ENCODE peak calls at places on chromosome 14, in six cellular contexts. E is ELF-1; O is AG10803; S is H54; Y is tibial artery; P is activated CD4-positive, alpha-beta T cell treated with anti-CD3 and anti-CD28 coated beads, Interleukin-2, amount 10 ng/mL, durations not matched to agents 7 days and 5 days. T is an unnamed sample.

GRCh38 chr14:53011053-53011462 is 60.2 kb upstream of the FERMT2 start:
- DNase-seq in E (peak), O (peak), S (peak), Y (peak), P (no peak), T (peak)

GRCh38 chr14:101869217-101869616 is 95.2 kb upstream of the DYNC1H1 start:
- DNase-seq in E (no peak), O (no peak), S (no peak), Y (no peak), P (no peak), T (no peak)

GRCh38 chr14:91258021-91258618 is 13.6 kb upstream of the GPR68 start:
- DNase-seq in E (no peak), O (peak), S (no peak), Y (no peak), P (no peak), T (peak)

GRCh38 chr14:65156568-65157366 is 54.5 kb upstream of the MAX start:
- DNase-seq in E (peak), O (peak), S (peak), Y (peak), P (no peak), T (no peak)

GRCh38 chr14:33509927-33510535 is 440.8 kb downstream of the EGLN3 start:
- DNase-seq in E (no peak), O (peak), S (no peak), Y (no peak), P (no peak), T (no peak)

GRCh38 chr14:81384900-81385299 is 15.2 kb downstream of the STON2 start:
- DNase-seq in E (no peak), O (peak), S (no peak), Y (no peak), P (no peak), T (no peak)

GRCh38 chr14:20477211-20477876 is 8.1 kb downstream of the PNP start:
- DNase-seq in E (peak), O (no peak), S (no peak), Y (no peak), P (peak), T (no peak)

GRCh38 chr14:56816575-56817391 is 6.5 kb upstream of the OTX2 start:
- DNase-seq in E (peak), O (no peak), S (no peak), Y (no peak), P (no peak), T (no peak)

GRCh38 chr14:20690848-20691640 is 2.5 kb downstream of the ANG start:
- DNase-seq in E (peak), O (peak), S (no peak), Y (no peak), P (peak), T (peak)

GRCh38 chr14:60250318-60251035 is 1.5 kb downstream of the PPM1A start:
- DNase-seq in E (peak), O (peak), S (no peak), Y (no peak), P (no peak), T (peak)

GRCh38 chr14:96592591-96593388 is 90.6 kb downstream of the PAPOLA start:
- DNase-seq in E (peak), O (peak), S (no peak), Y (no peak), P (peak), T (peak)

GRCh38 chr14:32201816-32202467 is at the start of gene RNU6-7:
- DNase-seq in E (peak), O (no peak), S (no peak), Y (peak), P (peak), T (no peak)

GRCh38 chr14:92203116-92203515 is 81.3 kb downstream of the CPSF2 start:
- DNase-seq in E (no peak), O (no peak), S (no peak), Y (no peak), P (no peak), T (no peak)

GRCh38 chr14:54893151-54893760 is 9.4 kb downstream of the GCH1 start:
- DNase-seq in E (no peak), O (peak), S (peak), Y (no peak), P (peak), T (peak)

GRCh38 chr14:68466491-68466977 is 326.3 kb downstream of the ZFP36L1 start:
- DNase-seq in E (no peak), O (peak), S (peak), Y (no peak), P (no peak), T (peak)

GRCh38 chr14:59632381-59632780 is 55.8 kb upstream of the CCDC175 start:
- DNase-seq in E (peak), O (no peak), S (no peak), Y (no peak), P (no peak), T (peak)

GRCh38 chr14:88554458-88555286 is at the start of gene PTPN21:
- DNase-seq in E (peak), O (peak), S (peak), Y (peak), P (peak), T (peak)

GRCh38 chr14:69010632-69011031 is 31.5 kb upstream of the ACTN1 start:
- DNase-seq in E (no peak), O (no peak), S (no peak), Y (no peak), P (no peak), T (peak)

GRCh38 chr14:42224053-42224888 is 617.6 kb downstream of the LRFN5 start:
- DNase-seq in E (peak), O (peak), S (peak), Y (no peak), P (peak), T (peak)

GRCh38 chr14:64196668-64197411 is 97.3 kb downstream of the ESR2 start:
- DNase-seq in E (peak), O (peak), S (no peak), Y (no peak), P (no peak), T (no peak)

T was measured in A549.